ENCODE peak calls at places on chromosomes 12 and 14, in ten cellular contexts. M, C, S, H, K, O, Q, T, N and X are unnamed samples.

GRCh38 chr14:23101213-23101970 is 3.4 kb downstream of the CIROP start:
- DNase-seq in C (no peak), H (no peak), N (no peak), Q (peak), K (peak), S (no peak), T (no peak), O (no peak), M (no peak), X (no peak)

GRCh38 chr14:28776482-28777266 is 10.1 kb downstream of the FOXG1 start:
- DNase-seq in Q (no peak), N (no peak), M (no peak), O (no peak), K (no peak), T (no peak), S (no peak), H (no peak), C (no peak), X (no peak)

GRCh38 chr12:1429980-1430379 is 164.4 kb downstream of the FBXL14 start:
- DNase-seq in T (peak), Q (no peak), N (no peak), M (no peak), H (peak), O (no peak), K (no peak), S (no peak), C (no peak), X (no peak)

GRCh38 chr14:50937325-50937724 is 7.0 kb downstream of the PYGL start:
- DNase-seq in Q (no peak), M (no peak), N (no peak), H (peak), O (no peak), K (no peak), C (no peak), T (peak), S (no peak), X (no peak)

GRCh38 chr12:54051916-54052744 is 1.5 kb upstream of the HOXC4 start:
- DNase-seq in N (no peak), C (no peak), M (no peak), T (no peak), O (no peak), S (no peak), H (no peak), K (no peak), Q (no peak), X (no peak)

GRCh38 chr14:50061664-50062437 is 54.5 kb downstream of the VCPKMT start:
- DNase-seq in Q (no peak), T (peak), S (no peak), O (no peak), C (no peak), K (peak), M (peak), H (peak), N (no peak), X (no peak)

GRCh38 chr12:91311081-91311480 is 128.5 kb upstream of the DCN start:
- DNase-seq in O (no peak), H (no peak), C (no peak), N (no peak), S (no peak), T (no peak), Q (no peak), M (no peak), K (no peak), X (no peak)

GRCh38 chr12:76726626-76727025 is 37.3 kb upstream of the ZDHHC17 start:
- DNase-seq in O (no peak), M (no peak), T (no peak), H (no peak), K (no peak), N (no peak), Q (no peak), S (no peak), C (no peak), X (no peak)

GRCh38 chr12:114316076-114316475 is 89.9 kb downstream of the TBX5 start:
- DNase-seq in N (no peak), O (no peak), M (no peak), T (peak), Q (no peak), K (no peak), S (peak), C (no peak), H (no peak), X (no peak)

GRCh38 chr14:32087173-32087861 is 10.2 kb downstream of the ARHGAP5 start:
- DNase-seq in Q (no peak), M (no peak), T (no peak), K (peak), H (peak), N (no peak), S (peak), O (no peak), C (peak), X (no peak)

GRCh38 chr12:121214171-121214777 is 4.3 kb downstream of the P2RX4 start:
- DNase-seq in O (no peak), T (peak), N (no peak), K (no peak), M (peak), C (no peak), S (no peak), Q (no peak), H (peak), X (no peak)

GRCh38 chr12:122865268-122866231 is 30.3 kb downstream of the HIP1R start:
- DNase-seq in T (no peak), O (no peak), C (no peak), K (peak), M (peak), Q (peak), H (no peak), N (no peak), S (peak), X (no peak)

GRCh38 chr14:75359098-75359497 is 68.7 kb upstream of the JDP2 start:
- DNase-seq in C (no peak), K (no peak), S (no peak), N (no peak), H (no peak), Q (no peak), T (no peak), M (no peak), O (no peak), X (no peak)

GRCh38 chr12:70005864-70006618 is 181.0 kb downstream of the MYRFL start:
- DNase-seq in N (no peak), S (no peak), C (no peak), Q (no peak), O (no peak), H (no peak), K (no peak), M (no peak), T (no peak), X (no peak)

GRCh38 chr12:106814649-106815048 is 40.2 kb downstream of the RIC8B start:
- DNase-seq in O (no peak), T (no peak), Q (no peak), M (no peak), H (no peak), N (no peak), K (no peak), C (no peak), S (no peak), X (no peak)

GRCh38 chr12:133156125-133156690 is 25.1 kb upstream of the ZNF268 start:
- DNase-seq in Q (no peak), M (no peak), S (peak), C (no peak), T (no peak), H (peak), O (no peak), N (no peak), K (no peak), X (no peak)

GRCh38 chr14:69005432-69006148 is 26.5 kb upstream of the ACTN1 start:
- DNase-seq in T (peak), O (peak), S (no peak), C (peak), K (peak), N (peak), Q (no peak), M (no peak), H (peak), X (peak)

GRCh38 chr12:98714426-98714825 is 69.3 kb downstream of the APAF1 start:
- DNase-seq in O (no peak), S (no peak), C (no peak), N (no peak), Q (no peak), H (no peak), T (no peak), M (no peak), K (no peak), X (no peak)

GRCh38 chr12:3263939-3264699 is 186.9 kb downstream of the TSPAN9 start:
- DNase-seq in K (no peak), N (no peak), S (no peak), H (no peak), Q (no peak), T (no peak), C (no peak), M (no peak), O (no peak), X (no peak)

GRCh38 chr14:76133103-76133502 is 18.6 kb upstream of the GPATCH2L start:
- DNase-seq in H (peak), N (no peak), M (no peak), T (peak), K (peak), Q (no peak), C (peak), S (peak), O (no peak), X (no peak)

GRCh38 chr12:31007636-31008175 is 66.0 kb upstream of the DDX11 start:
- DNase-seq in H (no peak), K (no peak), T (no peak), N (no peak), C (no peak), S (no peak), O (no peak), Q (no peak), M (no peak), X (no peak)

GRCh38 chr14:67343601-67344230 is 15.9 kb downstream of the ATP6V1D start:
- DNase-seq in K (no peak), Q (no peak), M (no peak), C (no peak), S (no peak), H (peak), O (no peak), T (no peak), N (no peak), X (no peak)

GRCh38 chr12:6961695-6962284 is 8.7 kb downstream of the PHB2 start:
- DNase-seq in O (no peak), H (peak), Q (peak), N (no peak), T (peak), C (peak), M (peak), K (peak), S (peak), X (peak)

GRCh38 chr12:13027508-13027907 is 16.7 kb upstream of the FAM234B start:
- DNase-seq in O (no peak), S (no peak), N (no peak), C (no peak), Q (no peak), T (no peak), K (no peak), M (no peak), H (no peak), X (no peak)

DNA sequence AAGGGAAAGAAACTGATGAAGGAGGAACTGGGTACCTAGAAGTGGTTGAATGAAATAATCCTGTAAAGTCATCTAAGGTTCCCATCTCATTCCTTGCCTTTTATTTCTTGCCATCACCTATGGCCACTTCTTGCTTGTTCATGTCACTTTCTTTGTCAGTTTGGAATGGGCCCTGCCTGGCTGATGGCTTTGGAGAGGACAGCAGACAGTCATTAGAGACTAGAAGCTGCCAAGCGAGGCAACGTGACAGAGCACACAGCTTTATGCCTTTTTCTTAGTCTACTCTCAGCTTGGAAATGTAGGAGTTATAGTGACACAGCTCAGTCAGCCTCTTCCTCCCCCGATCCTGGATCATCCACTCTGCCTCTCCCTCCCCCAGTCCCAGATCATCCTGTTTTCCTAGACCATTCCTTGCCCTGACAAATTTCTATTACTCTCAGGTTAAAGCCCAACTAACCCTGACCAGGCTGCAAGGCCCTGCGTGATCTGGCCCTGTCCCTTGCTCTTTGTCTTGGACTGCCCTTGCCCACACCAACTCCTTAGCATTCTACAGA is 26.6 kb downstream of the ETV6 start:
- DNase-seq in K (no peak), S (no peak), C (no peak), N (no peak), T (no peak), O (no peak), H (no peak), M (no peak), Q (no peak), X (no peak)
- H3K4me3 ChIP-seq in K (no peak), S (no peak), C (no peak), N (no peak), T (no peak), O (no peak), H (no peak), M (no peak), Q (no peak), X (no peak)

GRCh38 chr12:104526320-104526719 is 69.6 kb downstream of the CHST11 start:
- DNase-seq in C (peak), H (no peak), T (no peak), M (no peak), N (no peak), S (peak), O (no peak), Q (no peak), K (peak), X (no peak)
- TF ChIP-seq CTCF in C (peak), H (no peak), T (no peak), M (no peak), N (no peak), S (peak), O (no peak), Q (no peak), K (peak), X (no peak)

GRCh38 chr14:96584199-96584906 is 82.2 kb downstream of the PAPOLA start:
- DNase-seq in M (peak), K (peak), O (peak), N (peak), T (no peak), S (peak), Q (peak), H (peak), C (peak), X (no peak)

GRCh38 chr14:96583605-96584041 is 81.4 kb downstream of the PAPOLA start:
- DNase-seq in C (no peak), O (peak), N (no peak), Q (no peak), M (no peak), T (no peak), H (no peak), K (no peak), S (no peak), X (no peak)

GRCh38 chr14:96586056-96586455 is 83.9 kb downstream of the PAPOLA start:
- DNase-seq in S (no peak), O (no peak), Q (no peak), C (no peak), H (no peak), K (no peak), T (no peak), M (no peak), N (no peak), X (no peak)

GRCh38 chr14:96585672-96586013 is 83.5 kb downstream of the PAPOLA start:
- DNase-seq in O (no peak), M (no peak), N (no peak), H (no peak), T (no peak), K (peak), S (no peak), Q (no peak), C (no peak), X (no peak)

DNA sequence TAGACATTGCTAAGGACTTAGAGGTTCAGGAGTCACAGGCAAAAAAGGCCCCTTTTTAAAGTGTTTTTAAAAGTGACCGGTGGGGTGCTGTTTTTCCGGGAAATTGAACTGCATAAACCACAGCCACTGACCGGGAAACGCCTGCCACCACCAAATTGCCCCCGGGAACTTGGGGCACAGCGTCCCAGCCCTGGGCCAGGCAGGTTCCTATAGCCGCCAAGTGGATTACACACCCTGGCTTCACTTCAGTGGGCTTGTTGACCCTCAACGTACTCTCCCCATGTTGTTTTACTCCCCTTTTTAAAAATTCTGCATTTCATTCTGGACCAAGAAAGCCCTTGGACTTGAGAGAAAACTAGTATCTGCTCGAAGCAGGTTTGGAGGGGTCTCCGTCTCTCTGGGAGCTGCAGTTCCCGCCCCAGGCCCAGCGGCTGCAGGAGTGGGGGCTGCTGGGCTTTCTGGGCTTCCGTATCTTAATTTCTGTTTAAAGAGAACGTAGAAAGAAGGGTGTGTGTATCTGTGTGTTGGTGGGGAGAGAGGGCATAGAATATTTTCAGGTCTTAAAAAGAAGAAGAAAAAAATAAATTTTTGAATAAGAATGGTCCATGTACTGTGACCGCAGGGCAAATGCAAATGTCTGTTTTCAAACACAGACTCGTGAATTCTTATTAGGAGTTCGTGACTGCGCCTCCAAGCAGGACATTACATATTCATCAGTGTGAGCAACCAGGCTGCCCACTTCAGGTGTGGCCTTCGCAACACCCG is 82.9 kb downstream of the PAPOLA start:
- DNase-seq in T (no peak), O (no peak), H (no peak), C (no peak), M (no peak), K (peak), N (no peak), S (no peak), Q (no peak), X (no peak)
- H3K4me3 ChIP-seq in T (no peak), O (no peak), H (no peak), C (no peak), M (no peak), K (no peak), N (no peak), S (no peak), Q (no peak), X (no peak)

GRCh38 chr14:64680013-64680674 is 24.1 kb upstream of the PLEKHG3 start:
- DNase-seq in S (no peak), O (peak), Q (no peak), N (no peak), H (no peak), M (peak), T (no peak), C (no peak), K (no peak), X (no peak)
- TF ChIP-seq CTCF in S (no peak), O (no peak), Q (no peak), N (no peak), H (no peak), M (no peak), T (no peak), C (no peak), K (peak), X (no peak)